ENCODE peak calls at places on chromosomes 6 and 20, in five cellular contexts. G, H, K, J and F are unnamed samples.

GRCh38 chr6:82178084-82178758 is 69.3 kb downstream of the IBTK start:
- DNase-seq in G (no peak), H (no peak), K (no peak), J (peak; percentile 77), F (no peak)

GRCh38 chr6:33621396-33622388 is 570 bp downstream of the ITPR3 start:
- DNase-seq in G (peak; percentile 47), H (peak; percentile 76), K (peak; percentile 30), J (peak; percentile 53), F (peak; percentile 29)

GRCh38 chr6:9404351-9405146 is 969.2 kb upstream of the SLC35B3 start:
- DNase-seq in G (no peak), H (no peak), K (no peak), J (peak; percentile 58), F (no peak)

GRCh38 chr6:158655569-158656450 is 6.0 kb downstream of the SYTL3 start:
- DNase-seq in G (no peak), H (no peak), K (no peak), J (no peak), F (no peak)

GRCh38 chr6:133645000-133645619 is 243.8 kb upstream of the TCF21 start:
- DNase-seq in G (no peak), H (no peak), K (no peak), J (peak; percentile 64), F (no peak)

GRCh38 chr6:14046476-14047068 is 71.0 kb upstream of the CD83 start:
- DNase-seq in G (peak; percentile 60), H (peak; percentile 77), K (peak; percentile 27), J (peak; percentile 53), F (peak; percentile 43)

GRCh38 chr6:21992178-21992967 is 304.5 kb downstream of the PRL start:
- DNase-seq in G (peak; percentile 37), H (no peak), K (no peak), J (peak; percentile 72), F (no peak)

GRCh38 chr6:100823041-100823440 is 58.1 kb downstream of the ASCC3 start:
- DNase-seq in G (no peak), H (no peak), K (no peak), J (no peak), F (no peak)

GRCh38 chr20:44706371-44707258 is 8.6 kb upstream of the CCN5 start:
- DNase-seq in G (no peak), H (no peak), K (no peak), J (peak; percentile 82), F (no peak)

GRCh38 chr20:14992071-14992654 is 654.8 kb upstream of the FLRT3 start:
- DNase-seq in G (no peak), H (no peak), K (no peak), J (peak; percentile 45), F (no peak)

GRCh38 chr6:13660893-13661292 is 45.8 kb downstream of the NOL7 start:
- DNase-seq in G (no peak), H (no peak), K (no peak), J (no peak), F (no peak)

GRCh38 chr20:59620860-59621485 is 16.6 kb downstream of the PHACTR3 start:
- DNase-seq in G (no peak), H (no peak), K (no peak), J (no peak), F (no peak)

GRCh38 chr20:59931511-59932312 is 1.7 kb downstream of the SYCP2 start:
- DNase-seq in G (peak; percentile 67), H (no peak), K (no peak), J (no peak), F (no peak)

GRCh38 chr20:39282619-39283092 is 320.5 kb downstream of the DHX35 start:
- DNase-seq in G (no peak), H (peak; percentile 74), K (no peak), J (no peak), F (no peak)

GRCh38 chr6:144590540-144590939 is 305.4 kb downstream of the UTRN start:
- DNase-seq in G (no peak), H (no peak), K (no peak), J (peak; percentile 30), F (no peak)

GRCh38 chr20:44600758-44601562 is 18.6 kb downstream of the PKIG start:
- DNase-seq in G (no peak), H (no peak), K (no peak), J (peak; percentile 41), F (no peak)

GRCh38 chr6:112235956-112236355 is 18.4 kb downstream of the LAMA4 start:
- DNase-seq in G (peak; percentile 75), H (no peak), K (peak; percentile 36), J (peak; percentile 78), F (peak; percentile 5)

GRCh38 chr6:46220351-46221220 is 49.8 kb upstream of the ENPP5 start:
- DNase-seq in G (no peak), H (no peak), K (no peak), J (no peak), F (no peak)

GRCh38 chr6:16402501-16402900 is 164.1 kb downstream of the GMPR start:
- DNase-seq in G (no peak), H (no peak), K (no peak), J (peak; percentile 54), F (no peak)

GRCh38 chr6:53767941-53768340 is 26.9 kb upstream of the LRRC1 start:
- DNase-seq in G (no peak), H (no peak), K (no peak), J (no peak), F (no peak)

GRCh38 chr6:83708546-83708969 is 343 bp downstream of the SNAP91 start:
- DNase-seq in G (peak; percentile 2), H (peak; percentile 67), K (no peak), J (peak; percentile 2), F (no peak)

GRCh38 chr6:158737710-158738615 is 81.2 kb downstream of the EZR start:
- DNase-seq in G (no peak), H (no peak), K (no peak), J (peak; percentile 56), F (no peak)

GRCh38 chr6:113813207-113813606 is 43.9 kb upstream of the MARCKS start:
- DNase-seq in G (no peak), H (no peak), K (no peak), J (peak; percentile 71), F (no peak)